ENCODE peak calls at places on chromosomes 4 and X, in four cellular contexts. G, H, F and Q are unnamed samples.

GRCh38 chr4:130563185-130563890 is 1467.4 kb downstream of the C4orf33 start:
- DNase-seq in G (peak), H (peak), F (no peak), Q (no peak)

GRCh38 chrX:4655743-4656142 is 942.3 kb upstream of the PRKX start:
- DNase-seq in G (no peak), H (peak), F (no peak), Q (no peak)

GRCh38 chr4:176156656-176157055 is 38.7 kb downstream of the SPATA4 start:
- DNase-seq in G (no peak), H (no peak), F (no peak), Q (no peak)

GRCh38 chr4:165877291-165877690 is 4.3 kb downstream of the TLL1 start:
- DNase-seq in G (no peak), H (no peak), F (no peak), Q (no peak)

GRCh38 chr4:102299708-102300107 is 45.6 kb downstream of the SLC39A8 start:
- DNase-seq in G (peak), H (peak), F (no peak), Q (peak)

GRCh38 chr4:125433453-125433852 is 118.7 kb downstream of the FAT4 start:
- DNase-seq in G (no peak), H (no peak), F (no peak), Q (no peak)

GRCh38 chr4:137674066-137674465 is 141.8 kb upstream of the PCDH18 start:
- DNase-seq in G (no peak), H (no peak), F (no peak), Q (no peak)

GRCh38 chrX:16578218-16578617 is 71.7 kb upstream of the S100G start:
- DNase-seq in G (no peak), H (peak), F (no peak), Q (no peak)

GRCh38 chr4:153186046-153186728 is 18.1 kb upstream of the TRIM2 start:
- DNase-seq in G (peak), H (no peak), F (no peak), Q (no peak)

GRCh38 chrX:81301877-81302276 is 100.0 kb downstream of the SH3BGRL start:
- DNase-seq in G (no peak), H (peak), F (no peak), Q (no peak)

GRCh38 chr4:152126233-152126632 is 365.4 kb upstream of the GATB start:
- DNase-seq in G (no peak), H (no peak), F (no peak), Q (no peak)

GRCh38 chr4:153988446-153988845 is 199.6 kb upstream of the SFRP2 start:
- DNase-seq in G (no peak), H (no peak), F (no peak), Q (no peak)

GRCh38 chr4:30722916-30723270 is 2.7 kb downstream of the PCDH7 start:
- DNase-seq in G (no peak), H (peak), F (no peak), Q (no peak)

GRCh38 chrX:139739138-139739537 is 31.2 kb upstream of the MCF2 start:
- DNase-seq in G (no peak), H (no peak), F (peak), Q (no peak)

GRCh38 chrX:38175140-38175539 is 45.5 kb downstream of the SRPX start:
- DNase-seq in G (no peak), H (peak), F (no peak), Q (peak)

GRCh38 chr4:16785800-16786527 is 112.5 kb downstream of the LDB2 start:
- DNase-seq in G (no peak), H (peak), F (no peak), Q (no peak)

GRCh38 chrX:49309401-49309981 is 6.0 kb downstream of the GAGE10 start:
- DNase-seq in G (no peak), H (peak), F (peak), Q (no peak)

GRCh38 chrX:153900806-153901752 is 3.4 kb upstream of the AVPR2 start:
- DNase-seq in G (peak), H (peak), F (peak), Q (no peak)

GRCh38 chr4:3781193-3781886 is 15.2 kb downstream of the ADRA2C start:
- DNase-seq in G (no peak), H (peak), F (no peak), Q (no peak)

GRCh38 chr4:100721490-100721889 is 203.7 kb upstream of the EMCN start:
- DNase-seq in G (no peak), H (no peak), F (no peak), Q (no peak)

GRCh38 chr4:42492977-42493376 is 95.7 kb downstream of the SHISA3 start:
- DNase-seq in G (no peak), H (no peak), F (no peak), Q (no peak)

GRCh38 chr4:8410641-8411271 is 29.8 kb downstream of the ACOX3 start:
- DNase-seq in G (peak), H (peak), F (no peak), Q (peak)

GRCh38 chr4:175633310-175633709 is 178.8 kb downstream of the GPM6A start:
- DNase-seq in G (no peak), H (no peak), F (no peak), Q (no peak)

GRCh38 chr4:42398448-42399355 is 1.4 kb downstream of the SHISA3 start:
- DNase-seq in G (no peak), H (peak), F (no peak), Q (no peak)